ENCODE peak calls at places on chromosomes 7 and 10, in ten cellular contexts. Y is OCI-LY7, K is ovary, J is kidney, H is upper lobe of left lung, L is right lobe of liver, D is endodermal cell, I is AG04450, U is fibroblast of pulmonary artery, X is brain microvascular endothelial cell. V is an unnamed sample.

GRCh38 chr10:22268503-22268902 is 47.7 kb upstream of the COMMD3 start:
- DNase-seq in H (no peak), I (no peak), J (no peak), X (no peak), U (no peak), D (no peak), Y (no peak), L (no peak), K (no peak), V (no peak)

GRCh38 chr10:42112331-42113157 is 525.8 kb downstream of the ZNF33B start:
- DNase-seq in H (peak; percentile 43), Y (no peak), L (no peak), K (no peak), I (no peak), X (no peak), J (no peak), D (no peak), U (no peak), V (no peak)

GRCh38 chr10:114166053-114166452 is 8.0 kb downstream of the CCDC186 start:
- DNase-seq in Y (no peak), J (no peak), K (no peak), U (peak; percentile 31), H (no peak), I (no peak), X (no peak), D (no peak), L (no peak), V (peak; percentile 71)

GRCh38 chr10:125265579-125265955 is 105.2 kb upstream of the CTBP2 start:
- DNase-seq in J (no peak), I (no peak), H (no peak), L (no peak), U (no peak), K (no peak), Y (no peak), X (no peak), D (peak; percentile 45), V (no peak)

GRCh38 chr7:133275441-133276105 is 22.7 kb downstream of the EXOC4 start:
- DNase-seq in K (no peak), Y (no peak), X (peak; percentile 29), D (no peak), I (no peak), L (no peak), H (no peak), J (no peak), U (peak; percentile 36), V (peak; percentile 37)

GRCh38 chr7:159215053-159215452 is 70.4 kb upstream of the VIPR2 start:
- DNase-seq in K (no peak), H (no peak), X (no peak), J (no peak), U (no peak), I (no peak), Y (no peak), L (no peak), D (peak; percentile 24), V (no peak)

GRCh38 chr7:55432937-55433784 is 68.0 kb downstream of the LANCL2 start:
- DNase-seq in L (no peak), D (peak; percentile 67), Y (peak; percentile 72), J (no peak), H (no peak), K (no peak), I (no peak), X (no peak), U (peak; percentile 55), V (peak; percentile 50)

GRCh38 chr7:42159150-42159549 is 77.9 kb downstream of the GLI3 start:
- DNase-seq in X (no peak), L (no peak), K (no peak), D (no peak), U (no peak), J (no peak), I (no peak), H (no peak), Y (no peak), V (no peak)

GRCh38 chr10:46995234-46995633 is 84.0 kb downstream of the PTPN20 start:
- DNase-seq in U (no peak), J (no peak), I (no peak), K (no peak), L (no peak), Y (no peak), X (no peak), D (peak; percentile 55), H (no peak), V (peak; percentile 46)
- TF ChIP-seq CTCF in U (no peak), J (no peak), I (no peak), K (no peak), L (no peak), Y (peak; percentile 10), X (no peak), D (peak; percentile 64), H (no peak), V (peak; percentile 24)

DNA sequence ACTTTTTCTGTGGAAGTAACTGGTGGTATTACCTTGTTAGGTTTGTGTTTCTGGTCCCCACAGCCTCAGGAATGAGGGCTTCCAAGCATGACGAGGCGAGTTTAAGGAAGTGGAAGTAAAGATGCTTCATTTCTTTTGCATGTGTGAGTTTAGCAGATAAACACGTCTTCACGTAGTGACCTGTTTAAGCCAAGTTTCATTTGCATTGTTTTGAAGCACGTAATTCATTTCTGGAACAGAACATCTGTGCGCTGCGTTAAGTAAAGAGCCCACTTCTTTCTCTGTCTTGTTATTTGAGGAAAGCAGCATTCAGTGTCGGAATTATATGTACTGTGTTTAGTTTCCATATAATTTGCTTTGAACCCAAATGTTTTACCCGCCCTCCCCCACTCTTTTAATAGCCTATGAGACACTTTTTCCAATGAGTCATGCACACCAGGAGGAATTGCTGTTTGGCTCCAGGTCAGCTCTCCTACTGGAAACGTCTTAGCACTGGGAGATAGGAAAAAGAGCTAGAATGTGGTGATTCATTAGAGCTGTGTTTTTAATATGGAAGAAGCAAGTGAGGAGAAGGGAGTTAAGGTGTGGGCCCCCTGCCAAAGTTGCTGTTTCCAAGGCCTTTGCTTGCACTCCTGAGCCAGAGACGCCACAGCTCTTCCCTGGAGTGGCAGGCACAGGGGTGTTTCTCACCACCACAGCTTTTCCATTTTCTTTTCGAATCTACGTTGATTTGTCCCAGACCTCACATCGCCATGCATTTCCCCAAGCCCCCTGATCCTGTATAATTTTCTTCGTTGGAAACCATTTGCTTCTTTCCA is 36.8 kb downstream of the BTBD16 start:
- DNase-seq in I (peak; percentile 76), K (peak; percentile 94), D (peak; percentile 45), X (peak; percentile 95), U (peak; percentile 98), H (no peak), Y (peak; percentile 82), L (peak; percentile 68), J (peak; percentile 92), V (peak; percentile 99)
- H3K4me3 ChIP-seq in I (peak overlapping the region; percentile 32), K (peak overlapping the region; percentile 2), D (no peak overlapping the region), X (no peak overlapping the region), U (peak overlapping the region; percentile 38), H (no peak overlapping the region), Y (peak overlapping the region; percentile 45), L (no peak overlapping the region), J (no peak overlapping the region), V (peak overlapping the region; percentile 54)

GRCh38 chr10:58253184-58253583 is 14.5 kb downstream of the IPMK start:
- DNase-seq in I (no peak), J (no peak), H (no peak), X (no peak), L (no peak), U (no peak), Y (no peak), D (no peak), K (no peak), V (no peak)

GRCh38 chr10:58260334-58260733 is 7.4 kb downstream of the IPMK start:
- DNase-seq in Y (no peak), D (no peak), X (no peak), L (no peak), K (no peak), U (no peak), I (no peak), H (no peak), J (no peak), V (no peak)

GRCh38 chr10:58254644-58255043 is 13.1 kb downstream of the IPMK start:
- DNase-seq in H (no peak), D (no peak), U (no peak), J (no peak), K (no peak), L (no peak), X (no peak), Y (no peak), I (no peak), V (no peak)

GRCh38 chr10:58264780-58265179 is 2.9 kb downstream of the IPMK start:
- DNase-seq in K (no peak), J (no peak), U (no peak), X (no peak), H (no peak), Y (peak; percentile 31), I (no peak), L (no peak), D (no peak), V (no peak)

DNA sequence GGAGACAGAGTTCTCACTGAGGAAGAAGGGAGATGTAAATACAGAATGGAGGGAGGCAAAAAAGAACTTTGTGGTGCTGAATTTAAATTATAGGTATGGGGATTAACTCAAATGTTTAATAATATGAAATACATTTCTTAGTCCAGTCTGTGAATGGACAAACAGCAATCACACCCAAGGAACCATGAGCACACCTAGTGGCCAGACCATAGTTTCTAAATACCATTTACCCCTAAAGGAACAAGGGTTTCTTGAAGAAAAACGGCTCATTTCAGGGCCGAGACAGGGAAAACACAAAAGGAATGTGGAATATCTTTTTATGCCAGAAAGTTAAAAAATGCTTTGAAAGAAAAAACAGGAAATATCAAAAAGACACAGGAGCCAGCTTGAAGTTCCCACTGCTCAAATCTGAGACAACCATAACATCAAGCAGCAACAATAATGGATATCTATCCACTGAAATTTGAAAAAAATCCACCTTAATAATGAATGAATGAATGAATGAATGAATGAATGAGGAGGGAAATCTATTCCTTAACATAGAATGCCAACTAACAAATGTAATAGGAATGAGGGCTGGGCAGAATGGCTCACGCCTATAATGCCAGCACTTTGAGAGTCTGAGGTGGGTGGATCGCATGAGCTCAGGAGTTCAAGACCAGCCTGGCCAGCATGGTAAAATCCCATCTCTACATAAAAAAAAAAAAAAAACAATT is 8.6 kb downstream of the IPMK start:
- DNase-seq in J (no peak), H (no peak), K (no peak), U (no peak), L (no peak), Y (no peak), X (no peak), D (no peak), I (no peak), V (no peak)
- TF ChIP-seq CTCF in J (no peak), H (no peak), K (no peak), U (peak; percentile 23), L (no peak), Y (peak; percentile 66), X (peak; percentile 55), D (peak; percentile 34), I (peak; percentile 16), V (peak; percentile 12)

GRCh38 chr10:88507380-88507779 is 75.7 kb downstream of the RNLS start:
- DNase-seq in H (no peak), Y (no peak), X (no peak), I (no peak), K (no peak), L (no peak), J (no peak), U (no peak), D (no peak), V (no peak)

GRCh38 chr10:88515235-88515634 is 67.9 kb downstream of the RNLS start:
- DNase-seq in H (no peak), L (no peak), X (no peak), U (no peak), J (no peak), Y (no peak), K (no peak), I (no peak), D (no peak), V (no peak)

GRCh38 chr10:88508054-88508453 is 75.1 kb downstream of the RNLS start:
- DNase-seq in L (no peak), H (no peak), U (no peak), X (no peak), K (no peak), D (no peak), J (no peak), I (no peak), Y (no peak), V (no peak)

DNA sequence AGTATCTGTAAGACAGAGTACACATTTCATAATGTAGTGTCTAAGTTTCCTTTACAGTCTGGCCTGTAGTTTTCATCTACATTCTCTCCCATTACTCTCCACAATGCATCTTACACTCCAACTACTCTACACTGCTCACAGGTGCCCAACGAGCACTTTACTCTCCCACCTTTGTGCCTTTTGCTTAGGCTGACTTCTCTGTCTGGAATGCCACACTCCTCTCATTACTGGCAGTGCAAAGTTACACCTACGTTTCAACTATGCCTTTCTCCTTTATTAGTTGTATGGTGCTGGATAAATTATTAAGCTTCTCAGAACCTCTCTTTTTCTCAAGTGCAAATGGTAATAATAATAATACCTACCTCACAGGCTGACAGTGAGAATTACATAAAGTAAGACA is 70.5 kb downstream of the RNLS start:
- DNase-seq in H (no peak), U (no peak), K (no peak), D (no peak), I (no peak), Y (no peak), J (no peak), L (no peak), X (no peak), V (no peak)
- H3K4me3 ChIP-seq in H (no peak overlapping the region), U (no peak overlapping the region), K (no peak overlapping the region), D (no peak overlapping the region), I (no peak overlapping the region), Y (no peak overlapping the region), J (no peak overlapping the region), L (no peak overlapping the region), X (no peak overlapping the region), V (no peak overlapping the region)